ENCODE peak calls at places on chromosomes 11 and 22, in eight cellular contexts. One of them, this sample, is unnamed.

GRCh38 chr11:118194835-118195627 is 18.6 kb upstream of the SCN2B start:
- DNase-seq in RWPE1: peak; percentile 86
- DNase-seq in thoracic aorta: peak; percentile 31
- DNase-seq in HL-60: no peak
- DNase-seq in neuronal stem cell: no peak
- DNase-seq in HEK293T: no peak
- DNase-seq in germinal center: no peak
- DNase-seq in neural progenitor cell: no peak
- DNase-seq in this sample: peak; percentile 45

GRCh38 chr22:28426346-28427132 is 253.1 kb downstream of the TTC28 start:
- DNase-seq in RWPE1: no peak
- DNase-seq in germinal center: no peak
- DNase-seq in neural progenitor cell: no peak
- DNase-seq in thoracic aorta: no peak
- DNase-seq in HEK293T: no peak
- DNase-seq in neuronal stem cell: no peak
- DNase-seq in HL-60: no peak
- DNase-seq in this sample: no peak

GRCh38 chr11:106278391-106278790 is 200.9 kb downstream of the AASDHPPT start:
- DNase-seq in thoracic aorta: no peak
- DNase-seq in germinal center: no peak
- DNase-seq in HEK293T: no peak
- DNase-seq in HL-60: no peak
- DNase-seq in neural progenitor cell: no peak
- DNase-seq in neuronal stem cell: no peak
- DNase-seq in RWPE1: no peak
- DNase-seq in this sample: no peak

GRCh38 chr11:27158763-27159679 is 118.4 kb downstream of the BBOX1 start:
- DNase-seq in neural progenitor cell: peak; percentile 70
- DNase-seq in HEK293T: peak; percentile 77
- DNase-seq in RWPE1: peak; percentile 80
- DNase-seq in neuronal stem cell: peak; percentile 43
- DNase-seq in HL-60: peak; percentile 25
- DNase-seq in thoracic aorta: peak; percentile 23
- DNase-seq in germinal center: peak; percentile 10
- DNase-seq in this sample: no peak

GRCh38 chr11:34565417-34566208 is 52.0 kb upstream of the ELF5 start:
- DNase-seq in germinal center: peak; percentile 23
- DNase-seq in thoracic aorta: no peak
- DNase-seq in RWPE1: no peak
- DNase-seq in HEK293T: peak; percentile 53
- DNase-seq in neuronal stem cell: no peak
- DNase-seq in HL-60: no peak
- DNase-seq in neural progenitor cell: peak; percentile 61
- DNase-seq in this sample: no peak

GRCh38 chr22:30947821-30948454 is 20.6 kb downstream of the MORC2 start:
- DNase-seq in neural progenitor cell: peak; percentile 56
- DNase-seq in thoracic aorta: no peak
- DNase-seq in HL-60: no peak
- DNase-seq in HEK293T: peak; percentile 30
- DNase-seq in germinal center: no peak
- DNase-seq in RWPE1: peak; percentile 13
- DNase-seq in neuronal stem cell: peak; percentile 18
- DNase-seq in this sample: no peak

GRCh38 chr11:6855971-6856542 is 6.8 kb upstream of the OR10A2 start:
- DNase-seq in thoracic aorta: no peak
- DNase-seq in HEK293T: no peak
- DNase-seq in neuronal stem cell: peak; percentile 59
- DNase-seq in RWPE1: peak; percentile 30
- DNase-seq in neural progenitor cell: peak; percentile 60
- DNase-seq in HL-60: no peak
- DNase-seq in germinal center: no peak
- DNase-seq in this sample: no peak

GRCh38 chr11:63670738-63671321 is 346 bp downstream of the ATL3 start:
- DNase-seq in germinal center: peak; percentile 56
- DNase-seq in HEK293T: peak; percentile 40
- DNase-seq in RWPE1: peak; percentile 51
- DNase-seq in HL-60: peak; percentile 49
- DNase-seq in thoracic aorta: no peak
- DNase-seq in neural progenitor cell: peak; percentile 74
- DNase-seq in neuronal stem cell: no peak
- DNase-seq in this sample: peak; percentile 45

GRCh38 chr11:134414772-134415765 is 3.0 kb upstream of the B3GAT1 start:
- DNase-seq in RWPE1: no peak
- DNase-seq in HL-60: no peak
- DNase-seq in germinal center: no peak
- DNase-seq in neural progenitor cell: peak; percentile 32
- DNase-seq in HEK293T: no peak
- DNase-seq in thoracic aorta: no peak
- DNase-seq in neuronal stem cell: no peak
- DNase-seq in this sample: no peak

GRCh38 chr11:124718801-124719200 is 20.9 kb upstream of the NRGN start:
- DNase-seq in HL-60: no peak
- DNase-seq in RWPE1: no peak
- DNase-seq in thoracic aorta: no peak
- DNase-seq in HEK293T: no peak
- DNase-seq in germinal center: no peak
- DNase-seq in neural progenitor cell: no peak
- DNase-seq in neuronal stem cell: no peak
- DNase-seq in this sample: no peak

GRCh38 chr11:26150046-26150445 is 181.9 kb upstream of the ANO3 start:
- DNase-seq in HEK293T: no peak
- DNase-seq in RWPE1: no peak
- DNase-seq in germinal center: no peak
- DNase-seq in thoracic aorta: no peak
- DNase-seq in HL-60: no peak
- DNase-seq in neural progenitor cell: no peak
- DNase-seq in neuronal stem cell: no peak
- DNase-seq in this sample: no peak

GRCh38 chr11:61983419-61983818 is 16.0 kb upstream of the FTH1 start:
- DNase-seq in neural progenitor cell: no peak
- DNase-seq in germinal center: no peak
- DNase-seq in thoracic aorta: no peak
- DNase-seq in HL-60: no peak
- DNase-seq in neuronal stem cell: no peak
- DNase-seq in RWPE1: no peak
- DNase-seq in HEK293T: no peak
- DNase-seq in this sample: peak; percentile 0

GRCh38 chr22:39528080-39528661 is 4.4 kb downstream of the RPS19BP1 start:
- DNase-seq in neuronal stem cell: no peak
- DNase-seq in germinal center: no peak
- DNase-seq in HL-60: peak; percentile 11
- DNase-seq in neural progenitor cell: no peak
- DNase-seq in HEK293T: no peak
- DNase-seq in thoracic aorta: no peak
- DNase-seq in RWPE1: no peak
- DNase-seq in this sample: no peak

GRCh38 chr11:27171391-27171790 is 130.8 kb downstream of the BBOX1 start:
- DNase-seq in neural progenitor cell: no peak
- DNase-seq in neuronal stem cell: no peak
- DNase-seq in RWPE1: no peak
- DNase-seq in HEK293T: no peak
- DNase-seq in HL-60: no peak
- DNase-seq in thoracic aorta: no peak
- DNase-seq in germinal center: no peak
- DNase-seq in this sample: no peak

GRCh38 chr22:19669570-19669969 is 44.7 kb upstream of the SEPTIN5 start:
- DNase-seq in neural progenitor cell: no peak
- DNase-seq in HL-60: no peak
- DNase-seq in germinal center: no peak
- DNase-seq in HEK293T: no peak
- DNase-seq in RWPE1: no peak
- DNase-seq in thoracic aorta: no peak
- DNase-seq in neuronal stem cell: no peak
- DNase-seq in this sample: no peak

GRCh38 chr22:20204821-20205220 is 54.0 kb upstream of the CCDC188 start:
- DNase-seq in HL-60: no peak
- DNase-seq in HEK293T: no peak
- DNase-seq in neuronal stem cell: no peak
- DNase-seq in RWPE1: no peak
- DNase-seq in thoracic aorta: no peak
- DNase-seq in neural progenitor cell: no peak
- DNase-seq in germinal center: no peak
- DNase-seq in this sample: no peak

GRCh38 chr11:63829823-63830489 is 9.0 kb upstream of the MARK2 start:
- DNase-seq in neuronal stem cell: no peak
- DNase-seq in thoracic aorta: no peak
- DNase-seq in neural progenitor cell: peak; percentile 68
- DNase-seq in HEK293T: peak; percentile 42
- DNase-seq in RWPE1: no peak
- DNase-seq in germinal center: no peak
- DNase-seq in HL-60: no peak
- DNase-seq in this sample: no peak

GRCh38 chr22:25197335-25197734 is 2.3 kb upstream of the CRYBB3 start:
- DNase-seq in HEK293T: no peak
- DNase-seq in thoracic aorta: no peak
- DNase-seq in germinal center: no peak
- DNase-seq in neuronal stem cell: no peak
- DNase-seq in RWPE1: no peak
- DNase-seq in HL-60: no peak
- DNase-seq in neural progenitor cell: no peak
- DNase-seq in this sample: no peak

GRCh38 chr11:100080401-100080800 is 606.7 kb upstream of the ARHGAP42 start:
- DNase-seq in thoracic aorta: no peak
- DNase-seq in germinal center: no peak
- DNase-seq in neuronal stem cell: peak; percentile 2
- DNase-seq in HL-60: no peak
- DNase-seq in HEK293T: no peak
- DNase-seq in neural progenitor cell: peak; percentile 5
- DNase-seq in RWPE1: no peak
- DNase-seq in this sample: no peak

GRCh38 chr22:32823024-32823730 is 21.7 kb downstream of the TIMP3 start:
- DNase-seq in HEK293T: peak; percentile 70
- DNase-seq in HL-60: peak; percentile 27
- DNase-seq in thoracic aorta: no peak
- DNase-seq in germinal center: no peak
- DNase-seq in RWPE1: no peak
- DNase-seq in neuronal stem cell: no peak
- DNase-seq in neural progenitor cell: peak; percentile 85
- DNase-seq in this sample: no peak

GRCh38 chr11:73159297-73159696 is 17.2 kb upstream of the FCHSD2 start:
- DNase-seq in HL-60: no peak
- DNase-seq in thoracic aorta: no peak
- DNase-seq in neural progenitor cell: no peak
- DNase-seq in RWPE1: no peak
- DNase-seq in HEK293T: no peak
- DNase-seq in neuronal stem cell: no peak
- DNase-seq in germinal center: no peak
- DNase-seq in this sample: no peak